ENCODE peak calls at places on chromosome 4, in ten cellular contexts. One of them, this sample, is unnamed. For H3K27me3, the result is how much of the 10 kb centered on the place peaks cover.

GRCh38 chr4:151431728-151432127 is 22.8 kb downstream of the FHIP1A start:
- DNase-seq in right lobe of liver: no peak
- DNase-seq in cardiac muscle cell: no peak
- DNase-seq in neural progenitor cell: no peak
- DNase-seq in sigmoid colon: no peak
- DNase-seq in AG04450: no peak
- DNase-seq in Peyer's patch: no peak
- DNase-seq in hepatocyte: no peak
- DNase-seq in MG63: no peak
- DNase-seq in bronchial epithelial cell: no peak
- DNase-seq in this sample: no peak

GRCh38 chr4:3771167-3771809 is 5.1 kb downstream of the ADRA2C start:
- DNase-seq in AG04450: no peak
- DNase-seq in neural progenitor cell: no peak
- DNase-seq in right lobe of liver: no peak
- DNase-seq in sigmoid colon: no peak
- DNase-seq in Peyer's patch: no peak
- DNase-seq in cardiac muscle cell: no peak
- DNase-seq in MG63: no peak
- DNase-seq in hepatocyte: no peak
- DNase-seq in bronchial epithelial cell: no peak
- DNase-seq in this sample: no peak

GRCh38 chr4:6928067-6928466 is 18.4 kb downstream of the TBC1D14 start:
- DNase-seq in cardiac muscle cell: no peak
- DNase-seq in neural progenitor cell: no peak
- DNase-seq in Peyer's patch: no peak
- DNase-seq in hepatocyte: no peak
- DNase-seq in right lobe of liver: no peak
- DNase-seq in sigmoid colon: no peak
- DNase-seq in MG63: no peak
- DNase-seq in AG04450: no peak
- DNase-seq in bronchial epithelial cell: no peak
- DNase-seq in this sample: no peak

GRCh38 chr4:11729548-11729947 is 300.9 kb upstream of the HS3ST1 start:
- DNase-seq in neural progenitor cell: no peak
- DNase-seq in sigmoid colon: no peak
- DNase-seq in AG04450: no peak
- DNase-seq in right lobe of liver: no peak
- DNase-seq in cardiac muscle cell: peak
- DNase-seq in hepatocyte: peak
- DNase-seq in Peyer's patch: no peak
- DNase-seq in MG63: no peak
- DNase-seq in bronchial epithelial cell: peak
- DNase-seq in this sample: no peak

GRCh38 chr4:112214397-112215264 is 17.0 kb upstream of the AP1AR start:
- DNase-seq in neural progenitor cell: no peak
- DNase-seq in Peyer's patch: no peak
- DNase-seq in sigmoid colon: no peak
- DNase-seq in bronchial epithelial cell: peak
- DNase-seq in cardiac muscle cell: peak
- DNase-seq in right lobe of liver: no peak
- DNase-seq in MG63: no peak
- DNase-seq in AG04450: no peak
- DNase-seq in hepatocyte: peak
- DNase-seq in this sample: no peak

GRCh38 chr4:57865264-57865663 is 755.1 kb upstream of the IGFBP7 start:
- DNase-seq in right lobe of liver: no peak
- DNase-seq in AG04450: no peak
- DNase-seq in MG63: no peak
- DNase-seq in hepatocyte: no peak
- DNase-seq in cardiac muscle cell: no peak
- DNase-seq in bronchial epithelial cell: no peak
- DNase-seq in Peyer's patch: no peak
- DNase-seq in neural progenitor cell: no peak
- DNase-seq in sigmoid colon: no peak
- DNase-seq in this sample: no peak

GRCh38 chr4:4216668-4217067 is 10.1 kb downstream of the OTOP1 start:
- DNase-seq in neural progenitor cell: no peak
- DNase-seq in bronchial epithelial cell: peak
- DNase-seq in sigmoid colon: no peak
- DNase-seq in cardiac muscle cell: peak
- DNase-seq in MG63: peak
- DNase-seq in right lobe of liver: no peak
- DNase-seq in Peyer's patch: no peak
- DNase-seq in hepatocyte: no peak
- DNase-seq in AG04450: no peak
- DNase-seq in this sample: peak

GRCh38 chr4:38190717-38191178 is 230.6 kb downstream of the PTTG2 start:
- DNase-seq in right lobe of liver: no peak
- DNase-seq in sigmoid colon: no peak
- DNase-seq in cardiac muscle cell: peak
- DNase-seq in MG63: peak
- DNase-seq in hepatocyte: no peak
- DNase-seq in Peyer's patch: no peak
- DNase-seq in AG04450: no peak
- DNase-seq in bronchial epithelial cell: no peak
- DNase-seq in neural progenitor cell: peak
- DNase-seq in this sample: peak

DNA sequence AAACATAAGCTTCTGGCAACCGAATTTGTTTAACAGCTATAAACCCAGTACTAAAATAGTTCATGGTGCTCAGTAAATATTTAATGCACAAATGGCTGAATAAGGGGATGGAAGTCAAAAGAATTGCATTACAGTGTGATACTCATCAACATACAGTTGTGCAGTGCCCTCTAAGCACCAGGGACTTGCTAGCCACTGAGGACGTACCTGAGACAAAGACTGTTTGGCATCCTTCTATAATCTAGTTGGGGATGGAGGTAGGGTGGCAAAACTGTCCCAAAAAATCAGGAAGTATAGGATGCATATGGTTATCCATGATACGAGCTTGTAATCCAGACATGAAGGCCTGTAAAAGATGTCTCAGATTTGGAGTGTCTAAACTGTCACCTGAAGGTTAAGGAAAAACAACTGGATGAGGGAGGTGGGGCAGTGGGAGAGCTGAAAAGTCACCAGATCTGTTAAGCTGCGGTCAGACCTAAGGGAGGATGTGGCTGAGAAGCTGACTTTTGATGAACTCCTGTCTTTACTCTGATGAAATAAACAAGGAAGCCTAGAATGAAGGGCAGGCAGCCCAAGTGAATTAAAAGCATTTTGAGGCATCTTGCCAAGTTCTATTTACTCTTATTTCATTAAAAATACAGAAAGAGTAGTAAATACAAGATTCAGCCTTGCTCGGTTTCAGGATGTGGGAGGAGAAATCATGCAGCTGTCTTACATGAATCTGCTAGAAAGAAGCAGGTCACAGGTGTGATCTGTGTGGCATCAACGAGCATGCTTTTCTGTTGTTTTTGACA is 12.0 kb upstream of the CD38 start:
- DNase-seq in right lobe of liver: no peak
- DNase-seq in sigmoid colon: no peak
- DNase-seq in Peyer's patch: peak
- DNase-seq in MG63: no peak
- DNase-seq in bronchial epithelial cell: no peak
- DNase-seq in cardiac muscle cell: no peak
- DNase-seq in neural progenitor cell: no peak
- DNase-seq in hepatocyte: no peak
- DNase-seq in AG04450: no peak
- DNase-seq in this sample: no peak
- H3K4me3 ChIP-seq in right lobe of liver: no peak
- H3K4me3 ChIP-seq in sigmoid colon: no peak
- H3K4me3 ChIP-seq in Peyer's patch: no peak
- H3K4me3 ChIP-seq in MG63: no peak
- H3K4me3 ChIP-seq in bronchial epithelial cell: no peak
- H3K4me3 ChIP-seq in cardiac muscle cell: no peak
- H3K4me3 ChIP-seq in neural progenitor cell: no peak
- H3K4me3 ChIP-seq in hepatocyte: no peak
- H3K4me3 ChIP-seq in AG04450: no peak
- H3K4me3 ChIP-seq in this sample: no peak

GRCh38 chr4:127618427-127618826 is 14.3 kb upstream of the INTU start:
- DNase-seq in AG04450: no peak
- DNase-seq in sigmoid colon: no peak
- DNase-seq in neural progenitor cell: no peak
- DNase-seq in hepatocyte: no peak
- DNase-seq in Peyer's patch: no peak
- DNase-seq in right lobe of liver: no peak
- DNase-seq in cardiac muscle cell: no peak
- DNase-seq in MG63: no peak
- DNase-seq in bronchial epithelial cell: no peak
- DNase-seq in this sample: no peak

GRCh38 chr4:127623755-127624087 is 9.0 kb upstream of the INTU start:
- DNase-seq in Peyer's patch: no peak
- DNase-seq in AG04450: no peak
- DNase-seq in cardiac muscle cell: peak
- DNase-seq in neural progenitor cell: peak
- DNase-seq in MG63: no peak
- DNase-seq in hepatocyte: peak
- DNase-seq in sigmoid colon: no peak
- DNase-seq in bronchial epithelial cell: peak
- DNase-seq in right lobe of liver: no peak
- DNase-seq in this sample: peak

GRCh38 chr4:127624176-127624575 is 8.6 kb upstream of the INTU start:
- DNase-seq in right lobe of liver: no peak
- DNase-seq in MG63: no peak
- DNase-seq in Peyer's patch: no peak
- DNase-seq in AG04450: no peak
- DNase-seq in cardiac muscle cell: no peak
- DNase-seq in neural progenitor cell: no peak
- DNase-seq in bronchial epithelial cell: no peak
- DNase-seq in sigmoid colon: no peak
- DNase-seq in hepatocyte: no peak
- DNase-seq in this sample: no peak

GRCh38 chr4:127622621-127622922 is 10.2 kb upstream of the INTU start:
- DNase-seq in right lobe of liver: no peak
- DNase-seq in hepatocyte: no peak
- DNase-seq in AG04450: no peak
- DNase-seq in bronchial epithelial cell: peak
- DNase-seq in neural progenitor cell: no peak
- DNase-seq in cardiac muscle cell: no peak
- DNase-seq in Peyer's patch: no peak
- DNase-seq in MG63: no peak
- DNase-seq in sigmoid colon: no peak
- DNase-seq in this sample: no peak

DNA sequence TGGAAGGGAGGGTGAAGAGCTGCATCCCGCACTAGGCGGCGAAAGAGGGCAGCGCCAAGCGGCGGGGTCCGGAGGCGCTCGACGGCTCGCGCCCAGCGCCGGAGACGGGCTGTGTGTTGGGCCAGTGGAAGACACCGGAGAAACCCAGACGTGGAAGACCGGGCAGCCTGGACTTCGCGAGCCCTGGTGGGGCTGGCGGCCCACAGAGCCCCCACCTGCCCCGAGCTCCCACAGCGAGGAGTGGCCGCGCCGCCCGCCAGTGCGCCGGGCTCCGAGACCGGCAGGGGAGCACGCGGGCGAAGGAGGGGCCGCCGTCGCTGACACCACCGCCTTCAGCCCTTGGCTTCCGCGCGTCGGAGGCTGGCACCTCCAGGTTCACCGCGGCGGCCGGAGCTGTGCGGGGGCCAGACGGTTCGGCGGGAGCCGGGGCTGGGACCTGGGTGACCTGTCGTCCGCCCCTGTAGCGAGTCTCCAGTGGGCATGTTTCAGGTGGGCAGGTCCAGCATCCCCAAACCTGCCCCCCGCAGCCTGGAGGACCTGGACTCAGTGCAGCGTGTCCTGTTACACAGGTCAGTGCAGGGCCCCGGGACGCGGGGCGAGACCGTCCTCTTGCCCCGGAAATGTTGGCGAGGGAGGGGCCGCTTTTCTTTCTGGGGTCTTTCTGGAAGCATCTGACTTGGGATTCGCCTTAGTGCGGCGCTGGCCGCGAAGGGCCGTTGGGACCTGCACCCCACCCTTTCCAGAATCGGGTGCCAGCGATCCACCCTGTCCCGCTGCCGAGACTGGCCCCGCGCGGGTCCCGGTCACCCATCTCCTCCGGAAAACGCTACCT is 9.6 kb upstream of the INTU start:
- DNase-seq in bronchial epithelial cell: peak
- DNase-seq in right lobe of liver: peak
- DNase-seq in hepatocyte: peak
- DNase-seq in Peyer's patch: no peak
- DNase-seq in AG04450: no peak
- DNase-seq in MG63: peak
- DNase-seq in cardiac muscle cell: peak
- DNase-seq in sigmoid colon: no peak
- DNase-seq in neural progenitor cell: peak
- DNase-seq in this sample: peak
- H3K27me3 ChIP-seq in bronchial epithelial cell: under half
- H3K27me3 ChIP-seq in right lobe of liver: under half
- H3K27me3 ChIP-seq in hepatocyte: half or more
- H3K27me3 ChIP-seq in Peyer's patch: under half
- H3K27me3 ChIP-seq in AG04450: under half
- H3K27me3 ChIP-seq in MG63: under half
- H3K27me3 ChIP-seq in cardiac muscle cell: half or more
- H3K27me3 ChIP-seq in sigmoid colon: under half
- H3K27me3 ChIP-seq in neural progenitor cell: half or more
- H3K27me3 ChIP-seq in this sample: under half

GRCh38 chr4:52715255-52715897 is 35.8 kb downstream of the ERVMER34-1 start:
- DNase-seq in hepatocyte: no peak
- DNase-seq in AG04450: no peak
- DNase-seq in Peyer's patch: no peak
- DNase-seq in right lobe of liver: no peak
- DNase-seq in MG63: no peak
- DNase-seq in cardiac muscle cell: no peak
- DNase-seq in neural progenitor cell: no peak
- DNase-seq in bronchial epithelial cell: no peak
- DNase-seq in sigmoid colon: no peak
- DNase-seq in this sample: no peak
- H3K4me3 ChIP-seq in hepatocyte: no peak
- H3K4me3 ChIP-seq in AG04450: no peak
- H3K4me3 ChIP-seq in Peyer's patch: no peak
- H3K4me3 ChIP-seq in right lobe of liver: no peak
- H3K4me3 ChIP-seq in MG63: no peak
- H3K4me3 ChIP-seq in cardiac muscle cell: no peak
- H3K4me3 ChIP-seq in neural progenitor cell: no peak
- H3K4me3 ChIP-seq in bronchial epithelial cell: no peak
- H3K4me3 ChIP-seq in sigmoid colon: no peak
- H3K4me3 ChIP-seq in this sample: no peak

GRCh38 chr4:1458581-1458980 is 52.3 kb upstream of the NKX1-1 start:
- DNase-seq in right lobe of liver: peak
- DNase-seq in Peyer's patch: no peak
- DNase-seq in sigmoid colon: no peak
- DNase-seq in bronchial epithelial cell: no peak
- DNase-seq in hepatocyte: no peak
- DNase-seq in MG63: no peak
- DNase-seq in cardiac muscle cell: no peak
- DNase-seq in AG04450: no peak
- DNase-seq in neural progenitor cell: no peak
- DNase-seq in this sample: no peak

GRCh38 chr4:1459664-1460511 is 53.6 kb upstream of the NKX1-1 start:
- DNase-seq in Peyer's patch: no peak
- DNase-seq in right lobe of liver: peak
- DNase-seq in neural progenitor cell: no peak
- DNase-seq in sigmoid colon: no peak
- DNase-seq in hepatocyte: no peak
- DNase-seq in cardiac muscle cell: no peak
- DNase-seq in MG63: no peak
- DNase-seq in bronchial epithelial cell: no peak
- DNase-seq in AG04450: no peak
- DNase-seq in this sample: no peak

GRCh38 chr4:1460967-1461868 is 55.0 kb upstream of the NKX1-1 start:
- DNase-seq in right lobe of liver: peak
- DNase-seq in hepatocyte: no peak
- DNase-seq in AG04450: no peak
- DNase-seq in MG63: no peak
- DNase-seq in bronchial epithelial cell: no peak
- DNase-seq in Peyer's patch: no peak
- DNase-seq in neural progenitor cell: no peak
- DNase-seq in sigmoid colon: no peak
- DNase-seq in cardiac muscle cell: no peak
- DNase-seq in this sample: no peak

GRCh38 chr4:1462009-1462767 is 55.9 kb upstream of the NKX1-1 start:
- DNase-seq in cardiac muscle cell: no peak
- DNase-seq in neural progenitor cell: no peak
- DNase-seq in right lobe of liver: peak
- DNase-seq in bronchial epithelial cell: no peak
- DNase-seq in hepatocyte: no peak
- DNase-seq in sigmoid colon: no peak
- DNase-seq in Peyer's patch: no peak
- DNase-seq in MG63: no peak
- DNase-seq in AG04450: no peak
- DNase-seq in this sample: no peak

DNA sequence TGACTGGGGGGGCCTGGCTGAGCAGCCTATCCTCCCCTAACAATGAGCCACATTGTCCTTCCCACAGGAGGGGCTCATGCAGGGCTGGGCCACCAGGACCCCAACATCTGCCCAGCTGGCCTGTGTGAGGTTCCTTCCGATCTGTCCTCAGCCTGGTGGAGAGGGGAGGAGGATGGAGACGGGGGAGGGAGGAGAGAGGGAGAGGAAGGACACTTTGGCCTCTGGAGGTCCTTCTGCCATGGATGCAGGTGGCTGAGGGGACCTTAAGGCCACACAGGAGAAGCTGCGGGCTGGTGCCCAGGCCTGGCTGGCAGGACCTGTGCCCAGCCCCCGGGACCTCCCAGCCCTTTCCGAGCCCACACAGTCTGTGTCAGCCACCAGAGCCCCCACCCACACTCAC is 52.8 kb upstream of the NKX1-1 start:
- DNase-seq in hepatocyte: no peak
- DNase-seq in cardiac muscle cell: no peak
- DNase-seq in AG04450: no peak
- DNase-seq in neural progenitor cell: no peak
- DNase-seq in MG63: no peak
- DNase-seq in Peyer's patch: no peak
- DNase-seq in bronchial epithelial cell: no peak
- DNase-seq in sigmoid colon: no peak
- DNase-seq in right lobe of liver: peak
- DNase-seq in this sample: no peak
- H3K27me3 ChIP-seq in hepatocyte: under half
- H3K27me3 ChIP-seq in cardiac muscle cell: under half
- H3K27me3 ChIP-seq in AG04450: half or more
- H3K27me3 ChIP-seq in neural progenitor cell: under half
- H3K27me3 ChIP-seq in MG63: under half
- H3K27me3 ChIP-seq in Peyer's patch: under half
- H3K27me3 ChIP-seq in bronchial epithelial cell: under half
- H3K27me3 ChIP-seq in sigmoid colon: under half
- H3K27me3 ChIP-seq in right lobe of liver: under half
- H3K27me3 ChIP-seq in this sample: under half